ENCODE peak calls at places on chromosomes 1 and 21, in five cellular contexts. K, M, B, N and L are unnamed samples.

GRCh38 chr21:45543371-45543709 is 1.1 kb upstream of the SLC19A1 start:
- DNase-seq in N (no peak), B (no peak), K (no peak), M (no peak), L (no peak)

GRCh38 chr1:53620620-53620957 is 118.4 kb downstream of the GLIS1 start:
- DNase-seq in M (no peak), K (no peak), N (no peak), B (no peak), L (no peak)

GRCh38 chr1:205230965-205231364 is 3.2 kb downstream of the TMCC2 start:
- DNase-seq in K (no peak), N (no peak), B (no peak), M (no peak), L (no peak)

GRCh38 chr1:217524787-217525520 is 105.9 kb downstream of the GPATCH2 start:
- DNase-seq in N (no peak), M (peak), K (no peak), B (no peak), L (no peak)

GRCh38 chr21:26140185-26140584 is 30.4 kb downstream of the APP start:
- DNase-seq in N (peak), K (no peak), M (peak), B (no peak), L (peak)

GRCh38 chr1:96481410-96481809 is 240.2 kb upstream of the PTBP2 start:
- DNase-seq in K (no peak), M (no peak), B (no peak), N (no peak), L (no peak)

GRCh38 chr1:117013310-117013850 is 11.8 kb downstream of the CD101 start:
- DNase-seq in N (no peak), K (no peak), M (peak), B (no peak), L (no peak)

GRCh38 chr1:29827801-29828525 is 591.6 kb downstream of the PTPRU start:
- DNase-seq in M (no peak), B (no peak), N (no peak), K (no peak), L (no peak)

GRCh38 chr1:31617917-31618746 is 643 bp downstream of the HCRTR1 start:
- DNase-seq in M (peak), N (no peak), B (peak), K (peak), L (peak)

GRCh38 chr1:217026506-217026905 is 303.3 kb upstream of the ESRRG start:
- DNase-seq in B (no peak), N (no peak), M (peak), K (no peak), L (peak)

GRCh38 chr1:29409616-29410015 is 173.3 kb downstream of the PTPRU start:
- DNase-seq in K (no peak), M (no peak), B (no peak), N (no peak), L (no peak)

GRCh38 chr1:211089536-211089935 is 44.4 kb downstream of the KCNH1 start:
- DNase-seq in M (no peak), N (no peak), B (no peak), K (no peak), L (no peak)

GRCh38 chr1:198923940-198924339 is 285.1 kb downstream of the PTPRC start:
- DNase-seq in M (no peak), B (no peak), K (no peak), N (no peak), L (no peak)

GRCh38 chr1:156062189-156062588 is 1.2 kb downstream of the RAB25 start:
- DNase-seq in B (no peak), M (peak), N (no peak), K (no peak), L (peak)

GRCh38 chr21:36615274-36615964 is 83.5 kb upstream of the SIM2 start:
- DNase-seq in N (peak), K (peak), B (peak), M (peak), L (no peak)

GRCh38 chr1:76587213-76587612 is 280.1 kb upstream of the ST6GALNAC5 start:
- DNase-seq in B (no peak), K (no peak), N (no peak), M (no peak), L (peak)

GRCh38 chr1:43288058-43288784 is 2.8 kb upstream of the C1orf210 start:
- DNase-seq in K (no peak), N (no peak), M (no peak), B (no peak), L (no peak)

GRCh38 chr21:44742418-44743153 is 31.2 kb upstream of the TSPEAR start:
- DNase-seq in N (no peak), B (peak), K (no peak), M (peak), L (no peak)

GRCh38 chr1:234114648-234115307 is 210.3 kb downstream of the SLC35F3 start:
- DNase-seq in N (peak), K (peak), M (peak), B (peak), L (peak)

GRCh38 chr1:234617135-234617985 is 7.4 kb upstream of the IRF2BP2 start:
- DNase-seq in M (no peak), K (no peak), N (no peak), B (no peak), L (no peak)

GRCh38 chr1:160646711-160647328 is at the start of gene SLAMF1:
- DNase-seq in K (no peak), B (peak), M (no peak), N (no peak), L (no peak)

GRCh38 chr1:109531205-109531779 is 8.4 kb upstream of the GPR61 start:
- DNase-seq in B (no peak), N (no peak), M (no peak), K (no peak), L (no peak)

GRCh38 chr1:220841293-220841692 is 38.0 kb upstream of the HLX start:
- DNase-seq in B (no peak), M (peak), K (no peak), N (no peak), L (no peak)

GRCh38 chr1:145757420-145757819 is 38.1 kb downstream of the CD160 start:
- DNase-seq in K (no peak), B (no peak), N (no peak), M (no peak), L (no peak)

GRCh38 chr21:42592156-42592820 is 61.1 kb upstream of the PDE9A start:
- DNase-seq in N (no peak), K (no peak), M (no peak), B (no peak), L (no peak)

GRCh38 chr1:178644308-178645120 is 80.5 kb upstream of the RALGPS2 start:
- DNase-seq in K (no peak), N (no peak), B (peak), M (no peak), L (peak)

GRCh38 chr1:73839922-73840321 is 358.1 kb downstream of the LRRIQ3 start:
- DNase-seq in M (peak), B (peak), K (peak), N (no peak), L (peak)

GRCh38 chr1:79859212-79859948 is 852.9 kb upstream of the ADGRL4 start:
- DNase-seq in B (no peak), M (peak), K (no peak), N (no peak), L (peak)

GRCh38 chr1:66929691-66929998 is 4.9 kb downstream of the MIER1 start:
- DNase-seq in K (no peak), N (no peak), B (no peak), M (no peak), L (no peak)

GRCh38 chr1:9780554-9781110 is 43.1 kb downstream of the CLSTN1 start:
- DNase-seq in B (no peak), N (no peak), K (no peak), M (no peak), L (no peak)

GRCh38 chr1:35442737-35443136 is 114.5 kb downstream of the KIAA0319L start:
- DNase-seq in N (no peak), B (no peak), M (no peak), K (no peak), L (no peak)

GRCh38 chr1:4698911-4699310 is 44.5 kb downstream of the AJAP1 start:
- DNase-seq in B (no peak), M (no peak), N (no peak), K (no peak), L (no peak)

GRCh38 chr1:31574749-31575372 is 1.5 kb upstream of the TINAGL1 start:
- DNase-seq in M (peak), B (no peak), N (no peak), K (peak), L (no peak)

GRCh38 chr1:200224315-200224714 is 185.5 kb downstream of the ZNF281 start:
- DNase-seq in K (no peak), N (no peak), M (no peak), B (no peak), L (no peak)

GRCh38 chr1:200226969-200227303 is 182.9 kb downstream of the ZNF281 start:
- DNase-seq in B (no peak), N (no peak), M (no peak), K (no peak), L (no peak)

GRCh38 chr1:200223613-200224012 is 186.2 kb downstream of the ZNF281 start:
- DNase-seq in N (no peak), B (no peak), M (no peak), K (no peak), L (no peak)

GRCh38 chr1:200228081-200228480 is 181.8 kb downstream of the ZNF281 start:
- DNase-seq in N (no peak), B (no peak), K (peak), M (no peak), L (no peak)

DNA sequence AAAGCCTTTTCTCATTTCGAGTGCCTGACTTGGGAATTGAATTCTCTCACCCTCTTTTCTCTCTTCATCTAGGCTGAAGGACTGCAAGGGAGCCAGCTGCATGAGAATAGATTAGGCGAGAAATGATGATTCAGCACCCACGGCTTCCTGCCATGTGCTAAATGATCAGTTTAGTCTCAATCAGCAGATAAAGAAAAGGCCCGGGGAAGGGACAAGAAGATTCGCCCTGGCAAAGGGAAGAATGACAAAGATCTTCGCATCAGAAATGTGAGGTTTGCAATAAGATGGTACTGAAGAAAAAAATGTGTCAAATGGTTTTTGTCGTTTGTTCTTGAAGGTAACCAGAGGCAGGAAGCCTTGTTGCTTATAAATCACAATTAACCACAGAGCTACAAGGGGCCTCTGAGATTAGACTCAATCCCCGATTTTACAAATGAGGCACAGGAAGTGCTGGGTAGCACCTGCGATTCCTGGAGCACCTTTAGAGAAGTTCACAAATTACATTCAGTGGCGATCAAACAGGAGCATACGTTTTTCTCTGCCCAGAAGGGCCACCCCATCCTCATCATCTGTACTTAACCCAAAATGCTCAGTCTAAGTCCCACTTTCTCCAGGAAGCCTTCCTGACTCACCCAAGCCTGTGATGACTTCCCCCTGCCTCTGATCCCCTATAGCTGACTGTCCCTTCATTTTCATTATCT is 183.4 kb downstream of the ZNF281 start:
- DNase-seq in K (peak), B (peak), M (no peak), N (no peak), L (no peak)
- H3K4me2 ChIP-seq in K (peak), B (peak), M (no peak), N (no peak), L (no peak)

GRCh38 chr1:58754683-58755467 is 29.0 kb downstream of the JUN start:
- DNase-seq in B (no peak), M (no peak), N (no peak), K (no peak), L (no peak)

GRCh38 chr1:58749646-58750045 is 34.2 kb downstream of the JUN start:
- DNase-seq in K (no peak), M (no peak), B (no peak), N (no peak), L (no peak)

GRCh38 chr1:58754056-58754613 is 29.7 kb downstream of the JUN start:
- DNase-seq in B (no peak), K (no peak), N (no peak), M (peak), L (no peak)

GRCh38 chr1:58753431-58753866 is 30.4 kb downstream of the JUN start:
- DNase-seq in N (no peak), K (no peak), M (no peak), B (no peak), L (no peak)

GRCh38 chr1:58755468-58755872 is 28.4 kb downstream of the JUN start:
- DNase-seq in N (peak), M (peak), B (peak), K (no peak), L (peak)
- TF ChIP-seq EZH2phosphoT487 in N (no peak), M (no peak), B (no peak), K (no peak), L (no peak)

GRCh38 chr1:8238141-8239038 is 79.5 kb upstream of the SLC45A1 start:
- DNase-seq in B (no peak), N (no peak), K (no peak), M (peak), L (no peak)
- H3K4me2 ChIP-seq in B (no peak), N (peak), K (no peak), M (peak), L (peak)

GRCh38 chr1:38235705-38236104 is 189.1 kb upstream of the POU3F1 start:
- DNase-seq in M (no peak), K (no peak), B (no peak), N (no peak), L (peak)
- TF ChIP-seq EZH2phosphoT487 in M (no peak), K (no peak), B (no peak), N (no peak), L (no peak)

GRCh38 chr1:248697907-248698306 is 4.7 kb downstream of the OR14I1 start:
- DNase-seq in B (no peak), M (peak), K (no peak), N (no peak), L (no peak)
- H3K4me2 ChIP-seq in B (no peak), M (no peak), K (no peak), N (no peak), L (no peak)

GRCh38 chr1:153366261-153366660 is 8.6 kb downstream of the S100A9 start:
- DNase-seq in N (no peak), M (no peak), B (no peak), K (no peak), L (no peak)

GRCh38 chr1:153364181-153364580 is 6.5 kb downstream of the S100A9 start:
- DNase-seq in N (no peak), M (peak), K (no peak), B (no peak), L (no peak)

GRCh38 chr1:153363641-153364040 is 6.0 kb downstream of the S100A9 start:
- DNase-seq in K (no peak), B (no peak), N (no peak), M (no peak), L (no peak)

GRCh38 chr1:153365696-153366095 is 8.0 kb downstream of the S100A9 start:
- DNase-seq in K (no peak), N (no peak), B (no peak), M (no peak), L (no peak)

DNA sequence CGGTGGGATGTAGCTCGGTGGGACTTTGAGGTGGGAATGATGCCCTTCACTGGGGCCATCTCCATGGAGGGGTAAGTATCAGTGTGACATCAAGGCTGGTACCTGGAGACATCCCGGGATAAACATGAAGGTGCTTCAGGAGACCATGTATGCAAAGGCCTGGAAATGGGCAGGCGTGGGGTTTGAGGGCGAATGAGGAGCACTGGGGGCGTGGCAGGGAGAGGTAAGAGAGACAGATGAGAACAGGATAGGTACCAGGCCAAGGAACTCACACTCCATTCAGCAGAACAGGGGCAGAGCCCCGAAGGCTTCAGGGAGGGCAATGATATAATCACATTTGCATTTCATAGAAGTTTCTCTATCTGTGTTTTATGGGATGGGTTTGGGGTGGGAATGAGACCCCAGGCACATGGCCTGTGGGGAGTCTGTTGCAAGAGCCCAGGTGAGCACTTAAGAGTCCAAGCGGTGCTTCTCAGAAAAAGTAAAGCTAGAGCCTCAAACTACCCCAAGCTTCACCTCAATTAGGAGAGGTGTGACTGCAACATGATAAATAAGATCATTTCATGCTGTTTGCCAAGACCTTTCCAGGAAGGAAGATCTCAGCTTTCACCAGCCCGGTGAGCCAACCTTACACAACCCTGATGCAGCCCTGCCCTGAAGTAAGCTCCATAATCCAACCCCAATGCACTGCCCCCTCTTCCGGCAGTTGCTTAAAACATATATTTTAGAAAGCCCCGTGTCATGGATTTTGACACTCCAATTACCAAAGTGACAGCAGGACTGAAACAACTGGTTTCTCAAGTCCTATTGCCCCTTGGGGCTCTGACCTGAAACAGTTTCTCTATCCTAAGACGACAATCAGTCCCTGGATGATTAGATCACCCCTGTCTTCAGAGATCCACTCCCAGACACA is 7.4 kb downstream of the S100A9 start:
- DNase-seq in B (no peak), N (no peak), M (peak), K (no peak), L (no peak)
- TF ChIP-seq EZH2phosphoT487 in B (no peak), N (no peak), M (no peak), K (no peak), L (no peak)